ENCODE peak calls at places on chromosomes 2 and 18, in six cellular contexts. T is K562, W is HCT116, J is HepG2, F is SK-N-SH, N is GM12878. L is an unnamed sample.

GRCh38 chr2:84768840-84769239 is 112.0 kb downstream of the TRABD2A start:
- DNase-seq in N (no peak), W (no peak), F (no peak), T (no peak), J (no peak), L (no peak)

GRCh38 chr2:10863837-10864236 is 47.9 kb upstream of the KCNF1 start:
- DNase-seq in F (no peak), J (no peak), N (peak), T (no peak), W (no peak), L (no peak)

GRCh38 chr2:187037310-187037709 is 188.3 kb upstream of the ZSWIM2 start:
- DNase-seq in F (no peak), N (no peak), J (no peak), W (no peak), T (no peak), L (no peak)

GRCh38 chr2:173021939-173022371 is 53.7 kb upstream of the MAP3K20 start:
- DNase-seq in W (no peak), F (peak), T (peak), N (no peak), J (peak), L (no peak)

GRCh38 chr18:67133669-67134068 is 382.9 kb downstream of the DSEL start:
- DNase-seq in J (no peak), T (no peak), F (no peak), W (no peak), N (no peak), L (no peak)

GRCh38 chr2:481388-481787 is 193.5 kb upstream of the ALKAL2 start:
- DNase-seq in T (peak), J (no peak), W (no peak), N (no peak), F (no peak), L (no peak)

GRCh38 chr2:151049746-151050145 is 211.9 kb downstream of the RBM43 start:
- DNase-seq in W (no peak), J (peak), F (no peak), T (no peak), N (no peak), L (peak)

GRCh38 chr2:102618452-102619413 is 620 bp upstream of the SLC9A2 start:
- DNase-seq in T (peak), N (no peak), W (peak), J (no peak), F (no peak), L (peak)

GRCh38 chr2:47534179-47534919 is 131.4 kb downstream of the MSH2 start:
- DNase-seq in N (no peak), F (peak), T (peak), W (no peak), J (no peak), L (no peak)

GRCh38 chr2:28753043-28753683 is 1.5 kb downstream of the PPP1CB start:
- DNase-seq in W (peak), J (peak), F (peak), N (no peak), T (peak), L (peak)

GRCh38 chr2:197273485-197273884 is 37.1 kb downstream of the ANKRD44 start:
- DNase-seq in W (no peak), J (no peak), F (peak), N (no peak), T (no peak), L (peak)

GRCh38 chr2:220198911-220199310 is 571.5 kb downstream of the SLC4A3 start:
- DNase-seq in T (no peak), W (no peak), F (no peak), N (no peak), J (no peak), L (no peak)

GRCh38 chr2:172745636-172746035 is 10.0 kb downstream of the RAPGEF4 start:
- DNase-seq in J (no peak), T (no peak), F (no peak), N (no peak), W (no peak), L (no peak)

GRCh38 chr18:70279470-70279869 is 9.4 kb upstream of the SOCS6 start:
- DNase-seq in N (no peak), F (no peak), W (no peak), J (no peak), T (no peak), L (no peak)

GRCh38 chr2:18976112-18976961 is 382.1 kb downstream of the OSR1 start:
- DNase-seq in T (no peak), N (no peak), F (no peak), J (no peak), W (no peak), L (no peak)

GRCh38 chr2:289362-290089 is 1.6 kb upstream of the ALKAL2 start:
- DNase-seq in N (no peak), W (no peak), J (no peak), F (peak), T (peak), L (peak)

DNA sequence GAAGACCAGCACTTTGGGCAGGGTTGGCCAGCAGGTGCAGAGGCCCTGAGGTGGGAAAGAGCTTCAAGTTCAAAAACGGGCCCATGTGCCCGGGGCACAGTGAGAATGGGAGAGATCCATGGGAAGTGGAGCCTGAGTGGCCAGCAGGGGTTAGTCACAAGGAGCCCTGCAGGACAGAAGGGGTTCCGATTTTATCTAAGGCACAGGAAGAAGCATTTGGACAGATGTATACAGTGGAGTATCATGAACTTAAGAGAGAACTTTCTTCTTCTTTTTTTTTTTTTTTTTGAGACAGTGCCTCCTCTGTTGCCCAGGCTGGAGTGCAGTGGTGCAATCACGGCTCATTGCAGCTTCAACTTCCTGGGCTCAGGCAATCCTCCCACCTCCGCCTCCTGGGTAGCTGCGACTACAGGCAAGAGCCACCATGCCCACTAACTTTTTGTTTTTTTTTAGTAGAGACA is 24.0 kb downstream of the WIPF1 start:
- DNase-seq in T (no peak), F (no peak), N (no peak), W (no peak), J (no peak), L (no peak)
- TF ChIP-seq JUND in T (no peak), F (no peak), N (no peak), W (no peak), J (no peak), L (no peak)

GRCh38 chr18:2518473-2518872 is 52.8 kb downstream of the METTL4 start:
- DNase-seq in T (no peak), W (no peak), J (no peak), F (no peak), N (no peak), L (no peak)
- TF ChIP-seq JUND in T (no peak), W (no peak), J (no peak), F (no peak), N (no peak), L (no peak)

GRCh38 chr2:14650066-14650465 is 17.5 kb downstream of the LRATD1 start:
- DNase-seq in J (no peak), W (no peak), T (no peak), N (no peak), F (no peak), L (no peak)
- TF ChIP-seq JUND in J (no peak), W (no peak), T (no peak), N (no peak), F (no peak), L (no peak)

GRCh38 chr2:189221811-189222210 is 42.2 kb upstream of the COL5A2 start:
- DNase-seq in W (no peak), T (no peak), N (no peak), F (no peak), J (no peak), L (no peak)
- TF ChIP-seq JUND in W (no peak), T (no peak), N (no peak), F (peak), J (no peak), L (no peak)

GRCh38 chr2:136381722-136382633 is 264.0 kb upstream of the CXCR4 start:
- DNase-seq in N (peak), J (no peak), T (no peak), W (no peak), F (no peak), L (no peak)
- TF ChIP-seq JUND in N (no peak), J (no peak), T (no peak), W (no peak), F (no peak), L (no peak)

GRCh38 chr2:64568836-64569235 is 44.7 kb downstream of the AFTPH start:
- DNase-seq in F (no peak), T (no peak), J (peak), N (no peak), W (no peak), L (no peak)
- TF ChIP-seq JUND in F (no peak), T (no peak), J (no peak), N (no peak), W (no peak), L (no peak)

GRCh38 chr18:59902180-59902992 is 2.6 kb downstream of the PMAIP1 start:
- DNase-seq in T (no peak), F (no peak), W (no peak), N (no peak), J (no peak), L (no peak)

GRCh38 chr18:59899298-59900221 is at the start of gene PMAIP1:
- DNase-seq in N (no peak), W (peak), J (peak), F (peak), T (peak), L (peak)

GRCh38 chr18:59898609-59899297 is 1.0 kb upstream of the PMAIP1 start:
- DNase-seq in N (no peak), T (no peak), J (no peak), F (no peak), W (no peak), L (no peak)

GRCh38 chr18:59898093-59898492 is 1.7 kb upstream of the PMAIP1 start:
- DNase-seq in W (no peak), T (no peak), N (no peak), J (no peak), F (no peak), L (no peak)

GRCh38 chr18:59900222-59901128 is 679 bp downstream of the PMAIP1 start:
- DNase-seq in F (peak), N (no peak), J (no peak), W (no peak), T (peak), L (peak)
- TF ChIP-seq JUND in F (no peak), N (no peak), J (no peak), W (no peak), T (no peak), L (no peak)

GRCh38 chr2:100630473-100630977 is 67.7 kb downstream of the PDCL3 start:
- DNase-seq in N (no peak), W (no peak), J (no peak), F (no peak), T (no peak), L (no peak)
- TF ChIP-seq JUND in N (no peak), W (no peak), J (no peak), F (no peak), T (no peak), L (no peak)